ENCODE peak calls at places on chromosomes 13 and 19, in ten cellular contexts. C, O, K, Q, D, M, L, H, N and A are unnamed samples.
A peak's percentile ranks its signal among the peaks of the same experiment; 100 is the strongest.

GRCh38 chr13:71607575-71607974 is 259.4 kb downstream of the DACH1 start:
- DNase-seq in C (no peak), O (no peak), K (no peak), Q (no peak), D (no peak), M (no peak), L (no peak), H (no peak), N (no peak), A (no peak)

GRCh38 chr13:49499889-49500660 is 4.3 kb downstream of the PHF11 start:
- DNase-seq in C (no peak), O (no peak), K (no peak), Q (no peak), D (no peak), M (no peak), L (no peak), H (no peak), N (no peak), A (no peak)

GRCh38 chr13:91576590-91576989 is 178.2 kb downstream of the GPC5 start:
- DNase-seq in C (no peak), O (no peak), K (no peak), Q (no peak), D (no peak), M (no peak), L (no peak), H (no peak), N (no peak), A (no peak)

GRCh38 chr19:4172861-4173473 is 9.4 kb downstream of the SIRT6 start:
- DNase-seq in C (peak; percentile 57), O (peak; percentile 77), K (peak; percentile 79), Q (peak; percentile 59), D (peak; percentile 15), M (peak; percentile 56), L (peak; percentile 21), H (peak; percentile 84), N (peak; percentile 50), A (peak; percentile 79)

GRCh38 chr13:41601718-41602445 is 144.5 kb downstream of the RGCC start:
- DNase-seq in C (no peak), O (no peak), K (no peak), Q (no peak), D (no peak), M (no peak), L (no peak), H (no peak), N (no peak), A (no peak)

GRCh38 chr13:46354143-46355087 is 32.6 kb downstream of the RUBCNL start:
- DNase-seq in C (no peak), O (no peak), K (peak; percentile 42), Q (peak; percentile 79), D (no peak), M (no peak), L (no peak), H (no peak), N (no peak), A (no peak)

GRCh38 chr19:13207237-13208130 is 57.3 kb downstream of the IER2 start:
- DNase-seq in C (no peak), O (peak; percentile 43), K (peak; percentile 35), Q (no peak), D (no peak), M (no peak), L (no peak), H (peak; percentile 89), N (no peak), A (no peak)

GRCh38 chr13:24777171-24777570 is 13.2 kb downstream of the RNF17 start:
- DNase-seq in C (no peak), O (no peak), K (no peak), Q (no peak), D (no peak), M (no peak), L (no peak), H (no peak), N (no peak), A (no peak)

GRCh38 chr19:10408511-10409291 is 5.4 kb upstream of the CDC37 start:
- DNase-seq in C (peak; percentile 45), O (peak; percentile 77), K (peak; percentile 84), Q (no peak), D (no peak), M (no peak), L (no peak), H (peak; percentile 92), N (no peak), A (peak; percentile 75)

GRCh38 chr13:36555151-36555986 is 118.5 kb upstream of the SERTM1 start:
- DNase-seq in C (no peak), O (no peak), K (no peak), Q (no peak), D (no peak), M (no peak), L (no peak), H (no peak), N (no peak), A (no peak)

GRCh38 chr13:64397699-64398098 is 2832.4 kb downstream of the PCDH9 start:
- DNase-seq in C (no peak), O (no peak), K (no peak), Q (no peak), D (no peak), M (no peak), L (no peak), H (no peak), N (no peak), A (no peak)

GRCh38 chr13:95510950-95511349 is 41.6 kb upstream of the CLDN10 start:
- DNase-seq in C (no peak), O (no peak), K (no peak), Q (no peak), D (no peak), M (no peak), L (no peak), H (no peak), N (no peak), A (no peak)

GRCh38 chr19:49814010-49814409 is 918 bp upstream of the FUZ start:
- DNase-seq in C (no peak), O (no peak), K (no peak), Q (peak; percentile 46), D (no peak), M (no peak), L (no peak), H (no peak), N (no peak), A (no peak)

GRCh38 chr19:46017095-46017429 is 5.8 kb downstream of the PGLYRP1 start:
- DNase-seq in C (no peak), O (no peak), K (no peak), Q (no peak), D (no peak), M (no peak), L (no peak), H (no peak), N (no peak), A (no peak)

GRCh38 chr13:109131698-109132257 is 502.4 kb downstream of the MYO16 start:
- DNase-seq in C (no peak), O (no peak), K (no peak), Q (no peak), D (no peak), M (no peak), L (no peak), H (no peak), N (no peak), A (peak; percentile 11)

GRCh38 chr19:8459520-8460260 is 14.9 kb downstream of the HNRNPM start:
- DNase-seq in C (no peak), O (no peak), K (no peak), Q (no peak), D (no peak), M (no peak), L (no peak), H (no peak), N (no peak), A (no peak)

GRCh38 chr19:18007939-18008673 is at the start of gene ARRDC2:
- DNase-seq in C (peak; percentile 81), O (peak; percentile 89), K (peak; percentile 92), Q (no peak), D (peak; percentile 78), M (peak; percentile 78), L (peak; percentile 92), H (peak; percentile 97), N (peak; percentile 83), A (peak; percentile 99)

GRCh38 chr13:30520571-30520970 is 54.8 kb upstream of the HMGB1 start:
- DNase-seq in C (no peak), O (no peak), K (no peak), Q (peak; percentile 79), D (no peak), M (no peak), L (no peak), H (no peak), N (no peak), A (no peak)

GRCh38 chr13:107665926-107666458 is 549.3 kb downstream of the LIG4 start:
- DNase-seq in C (no peak), O (no peak), K (no peak), Q (no peak), D (no peak), M (no peak), L (no peak), H (no peak), N (no peak), A (no peak)

GRCh38 chr13:109400192-109400591 is 386.2 kb downstream of the IRS2 start:
- DNase-seq in C (no peak), O (no peak), K (no peak), Q (no peak), D (no peak), M (no peak), L (no peak), H (peak; percentile 83), N (no peak), A (no peak)

GRCh38 chr13:73399347-73400216 is 340.8 kb downstream of the KLF5 start:
- DNase-seq in C (no peak), O (no peak), K (no peak), Q (no peak), D (peak; percentile 42), M (no peak), L (no peak), H (no peak), N (no peak), A (no peak)

GRCh38 chr13:71278512-71278911 is 588.5 kb downstream of the DACH1 start:
- DNase-seq in C (no peak), O (no peak), K (no peak), Q (no peak), D (no peak), M (no peak), L (no peak), H (no peak), N (no peak), A (no peak)

GRCh38 chr19:55253842-55254624 is 4.8 kb downstream of the PPP6R1 start:
- DNase-seq in C (peak; percentile 44), O (peak; percentile 57), K (peak; percentile 80), Q (no peak), D (peak; percentile 55), M (peak; percentile 32), L (no peak), H (peak; percentile 94), N (peak; percentile 52), A (peak; percentile 87)

GRCh38 chr13:28387740-28388501 is 107.0 kb downstream of the FLT1 start:
- DNase-seq in C (no peak), O (no peak), K (no peak), Q (no peak), D (no peak), M (no peak), L (no peak), H (no peak), N (no peak), A (no peak)

GRCh38 chr19:19740755-19741154 is 7.8 kb upstream of the ZNF14 start:
- DNase-seq in C (no peak), O (no peak), K (no peak), Q (no peak), D (no peak), M (no peak), L (no peak), H (no peak), N (no peak), A (no peak)

GRCh38 chr13:35190241-35190640 is 248.2 kb downstream of the NBEA start:
- DNase-seq in C (no peak), O (no peak), K (no peak), Q (no peak), D (no peak), M (no peak), L (no peak), H (no peak), N (no peak), A (no peak)

GRCh38 chr19:23913931-23914330 is 755 bp upstream of the ZNF726 start:
- DNase-seq in C (no peak), O (no peak), K (no peak), Q (no peak), D (no peak), M (no peak), L (no peak), H (no peak), N (no peak), A (no peak)

GRCh38 chr13:100675660-100676129 is 1.1 kb upstream of the TMTC4 start:
- DNase-seq in C (peak; percentile 5), O (no peak), K (peak; percentile 40), Q (no peak), D (no peak), M (no peak), L (no peak), H (no peak), N (no peak), A (no peak)